ENCODE peak calls at places on chromosome 5, in five cellular contexts. P is GM06990, Z is NB4, I is progenitor cell of endocrine pancreas, Y is GM23338. S is an unnamed sample.

GRCh38 chr5:61964199-61964598 is 341.8 kb upstream of the KIF2A start:
- DNase-seq in Y (no peak), Z (no peak), P (no peak), I (no peak), S (no peak)

GRCh38 chr5:125257057-125257970 is 510.9 kb upstream of the ZNF608 start:
- DNase-seq in P (no peak), Z (no peak), Y (no peak), I (no peak), S (no peak)

GRCh38 chr5:149640350-149640999 is 59.2 kb downstream of the ARHGEF37 start:
- DNase-seq in Z (no peak), Y (no peak), I (no peak), P (no peak), S (no peak)

GRCh38 chr5:64612349-64612961 is 77.8 kb upstream of the SHISAL2B start:
- DNase-seq in I (no peak), P (no peak), Y (peak), Z (peak), S (no peak)

GRCh38 chr5:60586307-60586901 is 113.6 kb downstream of the DEPDC1B start:
- DNase-seq in Y (peak), I (no peak), P (peak), Z (peak), S (no peak)

GRCh38 chr5:40093550-40093949 is 586.2 kb upstream of the PTGER4 start:
- DNase-seq in Y (no peak), Z (no peak), I (no peak), P (no peak), S (no peak)

GRCh38 chr5:149500922-149501582 is 50.2 kb downstream of the CSNK1A1 start:
- DNase-seq in I (no peak), Z (no peak), P (no peak), Y (no peak), S (no peak)

GRCh38 chr5:138803935-138804334 is 50.7 kb downstream of the CTNNA1 start:
- DNase-seq in Z (no peak), P (no peak), I (no peak), Y (no peak), S (no peak)

GRCh38 chr5:134819404-134819963 is 26.3 kb upstream of the C5orf24 start:
- DNase-seq in Z (peak), I (no peak), Y (no peak), P (no peak), S (no peak)

GRCh38 chr5:133249593-133249992 is 197.8 kb downstream of the HSPA4 start:
- DNase-seq in Y (no peak), I (no peak), Z (no peak), P (no peak), S (no peak)

GRCh38 chr5:8726383-8727036 is 819.4 kb downstream of the SEMA5A start:
- DNase-seq in Z (no peak), I (no peak), Y (peak), P (no peak), S (no peak)

GRCh38 chr5:38556599-38557308 is at the start of gene LIFR:
- DNase-seq in P (peak), Z (peak), I (peak), Y (peak), S (peak)

GRCh38 chr5:120544043-120544442 is 79.9 kb downstream of the PRR16 start:
- DNase-seq in Z (no peak), Y (no peak), P (no peak), I (no peak), S (no peak)

GRCh38 chr5:132093310-132093709 is 19.7 kb downstream of the CSF2 start:
- DNase-seq in I (no peak), P (no peak), Z (no peak), Y (no peak), S (no peak)

GRCh38 chr5:112293587-112293986 is 125.5 kb downstream of the EPB41L4A start:
- DNase-seq in Z (no peak), Y (no peak), P (no peak), I (no peak), S (no peak)

GRCh38 chr5:158812381-158812780 is 287.3 kb downstream of the EBF1 start:
- DNase-seq in Y (peak), I (no peak), Z (peak), P (peak), S (no peak)

GRCh38 chr5:76715734-76716455 is at the start of gene F2R:
- DNase-seq in I (peak), Z (peak), Y (peak), P (peak), S (peak)

GRCh38 chr5:138018844-138019243 is 14.0 kb downstream of the FAM13B start:
- DNase-seq in P (no peak), I (no peak), Y (peak), Z (no peak), S (no peak)

GRCh38 chr5:177162379-177162778 is 28.8 kb downstream of the NSD1 start:
- DNase-seq in Z (no peak), P (no peak), Y (no peak), I (no peak), S (no peak)

GRCh38 chr5:138110266-138110963 is 26.6 kb downstream of the WNT8A start:
- DNase-seq in Z (no peak), Y (peak), P (no peak), I (no peak), S (no peak)

GRCh38 chr5:178777557-178777956 is 47.1 kb upstream of the ZNF354A start:
- DNase-seq in Z (peak), P (no peak), I (no peak), Y (no peak), S (no peak)

GRCh38 chr5:92916036-92916435 is 665.0 kb downstream of the NR2F1-AS1 start:
- DNase-seq in I (no peak), Z (no peak), Y (no peak), P (no peak), S (no peak)

GRCh38 chr5:125140855-125141254 is 394.4 kb upstream of the ZNF608 start:
- DNase-seq in Z (no peak), P (no peak), I (no peak), Y (no peak), S (no peak)

GRCh38 chr5:69492391-69493234 is at the start of gene OCLN:
- DNase-seq in Z (peak), I (peak), Y (peak), P (peak), S (peak)

GRCh38 chr5:31887556-31887955 is 248.6 kb downstream of the PDZD2 start:
- DNase-seq in I (no peak), Y (no peak), Z (no peak), P (no peak), S (no peak)

GRCh38 chr5:165405340-165405739 is 1899.9 kb downstream of the MAT2B start:
- DNase-seq in P (no peak), Y (no peak), I (no peak), Z (no peak), S (no peak)

GRCh38 chr5:98453309-98453708 is 320.2 kb upstream of the RGMB start:
- DNase-seq in P (no peak), Y (no peak), Z (no peak), I (no peak), S (no peak)

DNA sequence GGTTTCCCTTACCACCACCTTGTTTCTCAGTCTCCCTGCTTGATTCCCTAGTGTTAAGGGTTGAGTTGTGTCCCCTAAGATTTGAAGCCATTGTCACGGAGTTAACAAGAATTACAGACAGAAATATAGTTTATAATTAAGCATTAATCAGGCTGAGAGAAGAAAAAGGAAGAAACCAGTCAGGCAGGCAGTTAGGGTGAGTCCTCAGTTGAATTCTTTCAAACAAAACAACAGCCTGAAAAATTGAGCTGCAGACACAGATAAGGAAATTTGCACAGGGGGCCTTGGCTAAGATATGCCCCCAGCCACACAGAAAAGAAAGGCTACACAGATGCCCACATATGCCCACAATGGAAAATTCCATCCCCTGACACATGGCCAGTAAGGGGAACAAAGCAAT is 111.7 kb upstream of the RAI14 start:
- DNase-seq in P (no peak), Z (no peak), I (no peak), Y (no peak), S (no peak)
- TF ChIP-seq CTCF in P (no peak), Z (no peak), I (no peak), Y (no peak), S (no peak)

GRCh38 chr5:163350083-163350482 is 87.3 kb upstream of the CCNG1 start:
- DNase-seq in Y (peak), P (no peak), I (no peak), Z (peak), S (no peak)
- TF ChIP-seq CTCF in Y (no peak), P (peak), I (peak), Z (peak), S (peak)

GRCh38 chr5:33526755-33527154 is 86.0 kb downstream of the TARS1 start:
- DNase-seq in Z (no peak), Y (no peak), I (no peak), P (no peak), S (no peak)

GRCh38 chr5:33530963-33531298 is 90.2 kb downstream of the TARS1 start:
- DNase-seq in Z (no peak), Y (peak), I (no peak), P (no peak), S (no peak)

GRCh38 chr5:33527696-33528095 is 86.9 kb downstream of the TARS1 start:
- DNase-seq in I (no peak), Z (no peak), P (no peak), Y (no peak), S (no peak)

GRCh38 chr5:33531796-33532195 is 91.0 kb downstream of the TARS1 start:
- DNase-seq in I (no peak), P (no peak), Z (no peak), Y (no peak), S (no peak)

GRCh38 chr5:33530183-33530962 is 89.6 kb downstream of the TARS1 start:
- DNase-seq in Y (peak), I (no peak), P (peak), Z (peak), S (no peak)
- TF ChIP-seq CTCF in Y (peak), I (no peak), P (no peak), Z (no peak), S (no peak)

DNA sequence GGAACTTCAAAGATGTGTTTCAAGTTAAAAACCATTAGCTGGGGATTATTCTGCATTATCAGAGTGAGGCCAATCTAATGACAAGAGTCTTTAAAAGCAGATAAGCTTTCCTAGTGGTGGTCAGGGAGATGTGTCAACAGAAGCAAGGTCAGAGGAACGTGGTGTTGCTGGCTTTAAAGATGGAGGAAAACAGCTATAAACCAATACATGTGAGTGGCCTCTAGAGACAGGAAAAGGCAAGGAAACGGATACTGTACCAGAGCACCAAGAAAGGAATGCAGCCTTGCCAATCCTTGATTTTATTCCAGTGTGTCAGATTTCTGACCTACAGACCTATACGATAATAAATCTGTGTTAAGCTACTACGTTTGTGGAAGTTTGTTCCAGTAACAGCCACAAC is 204.2 kb downstream of the TAF11L14 start:
- DNase-seq in I (no peak), P (no peak), Y (peak), Z (no peak), S (no peak)
- TF ChIP-seq CTCF in I (no peak), P (no peak), Y (no peak), Z (no peak), S (no peak)

GRCh38 chr5:145834917-145835838 is at the start of gene PRELID2:
- DNase-seq in P (peak), Z (peak), I (peak), Y (peak), S (peak)
- TF ChIP-seq CTCF in P (no peak), Z (no peak), I (peak), Y (no peak), S (no peak)

GRCh38 chr5:55033568-55033967 is 9.5 kb downstream of the GZMK start:
- DNase-seq in Y (no peak), Z (peak), P (no peak), I (no peak), S (no peak)
- TF ChIP-seq CTCF in Y (no peak), Z (no peak), P (no peak), I (no peak), S (no peak)

S was measured in mesothelial cell of epicardium.